ENCODE peak calls at places on chromosomes 6 and 20, in four cellular contexts. One of them, this sample, is unnamed.

GRCh38 chr20:7147220-7147601 is 379.7 kb downstream of the BMP2 start:
- ATAC-seq in GM12878: no peak
- ATAC-seq in right lobe of liver: peak; percentile 90
- ATAC-seq in Panc1: no peak
- ATAC-seq in this sample: peak; percentile 39

GRCh38 chr20:42003380-42003779 is 385.2 kb upstream of the CHD6 start:
- ATAC-seq in GM12878: no peak
- ATAC-seq in right lobe of liver: no peak
- ATAC-seq in Panc1: no peak
- ATAC-seq in this sample: no peak

GRCh38 chr6:88211446-88211845 is 45.3 kb upstream of the CNR1 start:
- ATAC-seq in GM12878: no peak
- ATAC-seq in right lobe of liver: no peak
- ATAC-seq in Panc1: no peak
- ATAC-seq in this sample: no peak

GRCh38 chr20:49045440-49046086 is 549 bp upstream of the CSE1L start:
- ATAC-seq in GM12878: no peak
- ATAC-seq in right lobe of liver: peak; percentile 19
- ATAC-seq in Panc1: peak; percentile 16
- ATAC-seq in this sample: no peak

GRCh38 chr6:21371676-21372161 is 221.8 kb upstream of the SOX4 start:
- ATAC-seq in GM12878: no peak
- ATAC-seq in right lobe of liver: no peak
- ATAC-seq in Panc1: no peak
- ATAC-seq in this sample: peak; percentile 73

GRCh38 chr6:87210979-87211378 is 55.6 kb downstream of the ZNF292 start:
- ATAC-seq in GM12878: peak; percentile 96
- ATAC-seq in right lobe of liver: no peak
- ATAC-seq in Panc1: no peak
- ATAC-seq in this sample: no peak

GRCh38 chr6:131597448-131597847 is 24.4 kb downstream of the ARG1 start:
- ATAC-seq in GM12878: peak; percentile 50
- ATAC-seq in right lobe of liver: peak; percentile 73
- ATAC-seq in Panc1: no peak
- ATAC-seq in this sample: no peak

GRCh38 chr20:61389077-61389476 is 137.0 kb downstream of the CDH4 start:
- ATAC-seq in GM12878: no peak
- ATAC-seq in right lobe of liver: no peak
- ATAC-seq in Panc1: no peak
- ATAC-seq in this sample: no peak

GRCh38 chr6:119312875-119313338 is 36.7 kb downstream of the MAN1A1 start:
- ATAC-seq in GM12878: peak; percentile 31
- ATAC-seq in right lobe of liver: peak; percentile 76
- ATAC-seq in Panc1: no peak
- ATAC-seq in this sample: no peak

GRCh38 chr6:13538084-13538483 is 36.3 kb upstream of the SIRT5 start:
- ATAC-seq in GM12878: peak; percentile 80
- ATAC-seq in right lobe of liver: peak; percentile 79
- ATAC-seq in Panc1: no peak
- ATAC-seq in this sample: no peak

GRCh38 chr6:12012566-12013367 is 655 bp downstream of the HIVEP1 start:
- ATAC-seq in GM12878: peak; percentile 56
- ATAC-seq in right lobe of liver: peak; percentile 33
- ATAC-seq in Panc1: peak; percentile 67
- ATAC-seq in this sample: no peak

GRCh38 chr20:15544727-15545126 is 1028.5 kb downstream of the KIF16B start:
- ATAC-seq in GM12878: no peak
- ATAC-seq in right lobe of liver: no peak
- ATAC-seq in Panc1: no peak
- ATAC-seq in this sample: no peak

DNA sequence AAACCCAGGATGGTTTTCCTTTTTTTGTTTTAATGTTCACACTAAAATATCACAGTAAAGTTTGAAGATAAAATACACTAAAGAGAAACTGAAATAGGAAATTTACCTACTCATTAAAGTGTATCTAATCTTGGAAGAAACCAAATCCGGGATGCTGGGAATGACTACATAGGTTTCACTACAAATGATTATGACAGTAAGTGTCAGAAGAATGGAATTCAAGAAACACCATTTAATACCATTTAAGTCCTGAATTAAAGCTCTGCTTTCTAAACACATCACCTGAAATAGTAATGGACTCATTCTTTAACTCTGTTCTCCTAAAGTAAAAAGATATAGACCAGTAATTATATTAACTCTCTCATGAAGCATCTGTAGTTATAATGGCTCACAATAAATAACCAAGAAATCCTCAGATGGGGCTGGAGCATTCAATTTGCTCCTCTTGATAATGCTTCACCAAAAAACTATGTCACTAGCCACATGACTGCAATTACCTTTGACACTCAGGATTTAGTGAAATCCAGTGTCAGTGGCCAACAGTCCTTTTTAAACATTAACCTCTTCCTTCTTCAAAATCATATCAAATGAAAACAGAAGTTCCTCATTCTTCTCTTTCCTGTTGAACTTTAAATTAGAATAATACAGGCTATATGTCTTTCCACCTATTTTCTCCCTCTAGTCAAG is 41.4 kb downstream of the MAP7 start:
- ATAC-seq in GM12878: no peak
- ATAC-seq in right lobe of liver: peak; percentile 57
- ATAC-seq in Panc1: no peak
- ATAC-seq in this sample: no peak
- TF ChIP-seq CTCF in GM12878: no peak
- TF ChIP-seq CTCF in right lobe of liver: no peak
- TF ChIP-seq CTCF in Panc1: no peak
- TF ChIP-seq CTCF in this sample: no peak

DNA sequence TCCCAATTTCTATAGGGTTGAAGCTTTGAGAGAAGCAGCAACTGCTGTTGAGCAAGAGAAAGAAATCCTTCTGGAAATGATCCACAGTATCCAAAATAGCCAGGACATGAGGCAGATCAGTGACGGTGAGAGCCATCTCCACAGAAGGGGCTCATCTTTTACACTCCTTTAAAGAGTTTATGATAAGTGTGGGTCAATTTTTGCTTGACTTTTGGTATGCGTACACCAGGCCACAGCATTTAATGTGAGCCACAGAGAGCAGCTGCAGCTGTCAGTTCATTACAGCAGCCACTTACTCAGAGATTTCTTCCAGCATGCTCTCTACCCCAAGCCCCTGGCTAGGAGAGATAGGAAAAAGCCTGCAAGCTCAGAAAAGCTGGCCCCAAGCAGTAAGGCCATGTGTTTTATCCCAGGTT is 9.9 kb downstream of the BAG2 start:
- ATAC-seq in GM12878: no peak
- ATAC-seq in right lobe of liver: no peak
- ATAC-seq in Panc1: peak; percentile 28
- ATAC-seq in this sample: peak; percentile 44
- H3K27ac ChIP-seq in GM12878: no peak overlapping the region
- H3K27ac ChIP-seq in right lobe of liver: no peak overlapping the region
- H3K27ac ChIP-seq in Panc1: no peak overlapping the region
- H3K27ac ChIP-seq in this sample: peak overlapping the region; percentile 96

GRCh38 chr6:25476126-25476525 is 175.9 kb upstream of the SCGN start:
- ATAC-seq in GM12878: no peak
- ATAC-seq in right lobe of liver: no peak
- ATAC-seq in Panc1: no peak
- ATAC-seq in this sample: no peak

GRCh38 chr6:25468881-25469280 is 183.1 kb upstream of the SCGN start:
- ATAC-seq in GM12878: no peak
- ATAC-seq in right lobe of liver: no peak
- ATAC-seq in Panc1: no peak
- ATAC-seq in this sample: no peak

GRCh38 chr6:25473447-25473846 is 178.6 kb upstream of the SCGN start:
- ATAC-seq in GM12878: no peak
- ATAC-seq in right lobe of liver: no peak
- ATAC-seq in Panc1: no peak
- ATAC-seq in this sample: no peak

GRCh38 chr6:25469797-25470388 is 182.1 kb upstream of the SCGN start:
- ATAC-seq in GM12878: no peak
- ATAC-seq in right lobe of liver: no peak
- ATAC-seq in Panc1: no peak
- ATAC-seq in this sample: no peak

GRCh38 chr6:25472314-25472713 is 179.7 kb upstream of the SCGN start:
- ATAC-seq in GM12878: no peak
- ATAC-seq in right lobe of liver: no peak
- ATAC-seq in Panc1: no peak
- ATAC-seq in this sample: no peak
- TF ChIP-seq CTCF in GM12878: no peak
- TF ChIP-seq CTCF in right lobe of liver: peak; percentile 23
- TF ChIP-seq CTCF in Panc1: no peak
- TF ChIP-seq CTCF in this sample: peak; percentile 10

GRCh38 chr6:34560366-34561226 is 4.5 kb upstream of the SPDEF start:
- ATAC-seq in GM12878: no peak
- ATAC-seq in right lobe of liver: peak; percentile 19
- ATAC-seq in Panc1: no peak
- ATAC-seq in this sample: no peak

GRCh38 chr6:34559651-34560365 is 3.7 kb upstream of the SPDEF start:
- ATAC-seq in GM12878: no peak
- ATAC-seq in right lobe of liver: no peak
- ATAC-seq in Panc1: no peak
- ATAC-seq in this sample: no peak

GRCh38 chr6:34562350-34562749 is 6.2 kb upstream of the SPDEF start:
- ATAC-seq in GM12878: no peak
- ATAC-seq in right lobe of liver: no peak
- ATAC-seq in Panc1: no peak
- ATAC-seq in this sample: no peak

GRCh38 chr6:34562861-34563512 is 6.9 kb upstream of the SPDEF start:
- ATAC-seq in GM12878: no peak
- ATAC-seq in right lobe of liver: no peak
- ATAC-seq in Panc1: no peak
- ATAC-seq in this sample: no peak

GRCh38 chr6:34561227-34561530 is 5.0 kb upstream of the SPDEF start:
- ATAC-seq in GM12878: no peak
- ATAC-seq in right lobe of liver: no peak
- ATAC-seq in Panc1: no peak
- ATAC-seq in this sample: no peak
- H3K27ac ChIP-seq in GM12878: no peak overlapping the region
- H3K27ac ChIP-seq in right lobe of liver: no peak overlapping the region
- H3K27ac ChIP-seq in Panc1: no peak overlapping the region
- H3K27ac ChIP-seq in this sample: no peak overlapping the region

GRCh38 chr20:51125095-51125494 is 102.2 kb upstream of the KCNG1 start:
- ATAC-seq in GM12878: no peak
- ATAC-seq in right lobe of liver: no peak
- ATAC-seq in Panc1: no peak
- ATAC-seq in this sample: no peak
- TF ChIP-seq CTCF in GM12878: no peak
- TF ChIP-seq CTCF in right lobe of liver: no peak
- TF ChIP-seq CTCF in Panc1: no peak
- TF ChIP-seq CTCF in this sample: no peak

GRCh38 chr6:31086788-31087440 is 25.5 kb downstream of the C6orf15 start:
- ATAC-seq in GM12878: no peak
- ATAC-seq in right lobe of liver: no peak
- ATAC-seq in Panc1: peak; percentile 16
- ATAC-seq in this sample: no peak

GRCh38 chr6:31090275-31090972 is 22.0 kb downstream of the C6orf15 start:
- ATAC-seq in GM12878: no peak
- ATAC-seq in right lobe of liver: no peak
- ATAC-seq in Panc1: no peak
- ATAC-seq in this sample: no peak

GRCh38 chr6:31090973-31091364 is 21.4 kb downstream of the C6orf15 start:
- ATAC-seq in GM12878: no peak
- ATAC-seq in right lobe of liver: no peak
- ATAC-seq in Panc1: no peak
- ATAC-seq in this sample: no peak

GRCh38 chr6:31083742-31084354 is 28.5 kb downstream of the C6orf15 start:
- ATAC-seq in GM12878: peak; percentile 76
- ATAC-seq in right lobe of liver: no peak
- ATAC-seq in Panc1: no peak
- ATAC-seq in this sample: no peak

DNA sequence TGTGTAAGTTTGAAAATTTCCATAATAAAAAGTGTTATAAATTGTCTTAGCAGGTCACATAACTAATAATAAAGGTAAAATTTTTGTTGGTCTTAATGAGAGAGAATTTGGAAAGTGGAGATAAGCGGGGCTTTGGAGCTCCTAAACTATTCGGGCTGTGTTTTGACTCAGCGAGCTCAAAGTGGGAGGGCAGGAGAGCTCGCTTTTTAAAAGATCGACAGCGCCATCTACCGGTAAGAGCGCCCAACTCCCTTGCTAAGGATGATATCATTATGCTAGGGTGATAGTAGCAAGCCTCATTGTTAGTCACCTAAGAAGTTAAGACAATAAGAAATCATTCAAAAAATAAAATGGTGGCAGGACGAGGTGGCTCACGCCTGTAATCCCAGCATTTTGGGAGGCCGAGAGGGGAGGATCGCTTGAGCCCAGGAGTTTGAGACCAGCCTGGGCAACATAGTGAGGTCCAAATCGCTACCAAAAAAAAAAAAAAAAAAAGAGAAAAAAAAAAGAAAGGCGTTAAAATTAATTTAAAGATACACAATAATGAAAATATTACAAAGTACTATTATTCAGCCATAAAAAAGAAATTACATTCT is 24.8 kb downstream of the C6orf15 start:
- ATAC-seq in GM12878: peak; percentile 98
- ATAC-seq in right lobe of liver: peak; percentile 99
- ATAC-seq in Panc1: peak; percentile 97
- ATAC-seq in this sample: peak; percentile 94
- H3K27ac ChIP-seq in GM12878: no peak overlapping the region
- H3K27ac ChIP-seq in right lobe of liver: no peak overlapping the region
- H3K27ac ChIP-seq in Panc1: no peak overlapping the region
- H3K27ac ChIP-seq in this sample: peak overlapping the region; percentile 49

DNA sequence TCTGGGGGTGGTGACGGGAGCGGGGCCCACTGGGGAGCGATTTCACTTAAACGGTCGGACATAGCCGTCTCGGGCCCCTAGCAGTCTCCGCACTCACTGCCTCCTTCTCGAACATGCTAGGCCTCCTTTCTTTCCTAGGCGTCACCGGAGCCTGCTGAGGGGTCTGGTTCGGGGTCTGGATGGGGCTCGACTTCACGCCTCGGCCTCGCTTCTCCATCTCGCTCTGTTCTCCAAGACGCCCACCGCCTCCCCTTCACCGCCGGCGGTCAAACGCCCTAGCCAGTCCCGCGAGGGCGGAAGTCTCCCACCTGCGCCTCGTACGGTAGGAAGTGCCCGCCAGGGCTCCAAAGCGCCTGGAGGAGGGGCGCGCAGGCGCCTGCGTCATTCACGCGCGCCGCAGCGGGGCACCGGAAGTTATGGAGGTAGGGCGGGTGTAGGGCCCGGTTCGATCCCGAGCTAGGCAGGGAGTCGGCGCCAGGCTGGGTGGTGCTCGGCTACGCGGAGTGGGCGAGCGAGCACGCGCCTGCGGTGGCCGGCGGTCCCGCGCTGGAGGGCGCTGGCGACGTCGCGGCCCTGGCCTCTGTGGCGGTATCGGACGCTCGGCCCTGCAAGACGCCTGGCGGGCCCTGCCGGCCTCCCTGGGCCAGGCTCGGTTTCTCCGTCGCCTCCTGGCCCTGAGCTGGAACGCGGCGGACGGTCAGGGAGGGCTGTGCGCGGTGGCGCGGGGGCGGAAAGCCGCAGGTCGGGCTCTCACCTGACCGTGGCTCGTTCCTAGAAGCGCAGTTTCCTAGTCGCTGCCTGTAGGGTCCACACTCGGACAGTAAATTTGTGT is at the start of the genes DYNLT2 and ERMARD:
- ATAC-seq in GM12878: peak; percentile 96
- ATAC-seq in right lobe of liver: peak; percentile 98
- ATAC-seq in Panc1: peak; percentile 99
- ATAC-seq in this sample: peak; percentile 99
- TF ChIP-seq CTCF in GM12878: no peak
- TF ChIP-seq CTCF in right lobe of liver: peak; percentile 48
- TF ChIP-seq CTCF in Panc1: peak; percentile 10
- TF ChIP-seq CTCF in this sample: no peak